ENCODE peak calls at places on chromosomes 4 and X, in five cellular contexts. T, P, W, Y and D are unnamed samples.

GRCh38 chr4:62037576-62037975 is 837.5 kb downstream of the ADGRL3 start:
- DNase-seq in T (no peak), P (no peak), W (no peak), Y (no peak), D (no peak)

GRCh38 chr4:56743550-56743949 is 62.5 kb upstream of the HOPX start:
- DNase-seq in T (no peak), P (no peak), W (no peak), Y (no peak), D (no peak)

GRCh38 chrX:15797707-15798106 is 7.4 kb downstream of the ZRSR2 start:
- DNase-seq in T (no peak), P (no peak), W (no peak), Y (no peak), D (no peak)

GRCh38 chr4:30555778-30556177 is 164.4 kb upstream of the PCDH7 start:
- DNase-seq in T (no peak), P (no peak), W (no peak), Y (no peak), D (no peak)

GRCh38 chr4:66647468-66647867 is 897.8 kb downstream of the CENPC start:
- DNase-seq in T (no peak), P (no peak), W (no peak), Y (no peak), D (no peak)

GRCh38 chrX:16807548-16807947 is 21.3 kb downstream of the TXLNG start:
- DNase-seq in T (peak), P (no peak), W (no peak), Y (no peak), D (no peak)

GRCh38 chr4:102734591-102735385 is 26.0 kb downstream of the MANBA start:
- DNase-seq in T (peak), P (no peak), W (no peak), Y (peak), D (no peak)

GRCh38 chr4:48022192-48022799 is 5.7 kb downstream of the NIPAL1 start:
- DNase-seq in T (peak), P (no peak), W (no peak), Y (no peak), D (no peak)

GRCh38 chrX:13009256-13009655 is 34.3 kb downstream of the TMSB4X start:
- DNase-seq in T (peak), P (no peak), W (peak), Y (no peak), D (peak)

GRCh38 chr4:139084425-139085093 is 69.0 kb downstream of the NOCT start:
- DNase-seq in T (no peak), P (no peak), W (no peak), Y (no peak), D (no peak)

GRCh38 chr4:8108261-8108660 is 50.4 kb downstream of the ABLIM2 start:
- DNase-seq in T (no peak), P (no peak), W (no peak), Y (no peak), D (no peak)

GRCh38 chr4:52883183-52883621 is 21.1 kb downstream of the RASL11B start:
- DNase-seq in T (no peak), P (no peak), W (no peak), Y (no peak), D (no peak)

GRCh38 chrX:133297284-133297683 is 79.1 kb upstream of the TFDP3 start:
- DNase-seq in T (no peak), P (no peak), W (no peak), Y (peak), D (no peak)

GRCh38 chrX:40402771-40403533 is 177.8 kb upstream of the ATP6AP2 start:
- DNase-seq in T (peak), P (no peak), W (peak), Y (peak), D (no peak)

GRCh38 chr4:119300388-119301131 is 21.4 kb downstream of the FABP2 start:
- DNase-seq in T (peak), P (peak), W (peak), Y (peak), D (peak)

GRCh38 chr4:38674206-38675144 is 10.5 kb downstream of the KLF3 start:
- DNase-seq in T (no peak), P (no peak), W (no peak), Y (no peak), D (no peak)

GRCh38 chr4:64799751-64800150 is 390.5 kb upstream of the TECRL start:
- DNase-seq in T (no peak), P (no peak), W (no peak), Y (no peak), D (no peak)

GRCh38 chr4:40055379-40055872 is 1.2 kb upstream of the N4BP2 start:
- DNase-seq in T (no peak), P (no peak), W (no peak), Y (peak), D (no peak)

GRCh38 chr4:2811830-2812599 is 19.1 kb downstream of the SH3BP2 start:
- DNase-seq in T (peak), P (peak), W (peak), Y (peak), D (peak)

GRCh38 chr4:52552778-52553177 is 106.3 kb downstream of the USP46 start:
- DNase-seq in T (no peak), P (no peak), W (no peak), Y (no peak), D (no peak)

GRCh38 chr4:187929024-187929423 is 66.5 kb upstream of the ZFP42 start:
- DNase-seq in T (no peak), P (no peak), W (no peak), Y (no peak), D (no peak)